ENCODE peak calls at places on chromosomes 4 and X, in eight cellular contexts. D is spleen; F is PC-3; W is CD4-positive, CD25-positive, alpha-beta regulatory T cell; P is stomach; B is tibial artery; N is CD8-positive, alpha-beta memory T cell; U is PC-9. K is an unnamed sample. For H3K9me3, the result is how much of the 10 kb centered on the place peaks cover.

GRCh38 chr4:108369035-108369655 is 200.4 kb upstream of the LEF1 start:
- DNase-seq in B (no peak), N (no peak), F (no peak), U (no peak), D (no peak), W (no peak), P (no peak), K (no peak)

GRCh38 chrX:2960861-2961515 is 31.8 kb upstream of the ARSD start:
- DNase-seq in P (no peak), F (no peak), U (no peak), B (no peak), W (no peak), D (no peak), N (no peak), K (no peak)

GRCh38 chr4:61500883-61501282 is 300.8 kb downstream of the ADGRL3 start:
- DNase-seq in D (no peak), N (no peak), U (no peak), W (no peak), F (peak), B (no peak), P (no peak), K (no peak)

GRCh38 chrX:9195199-9195880 is 161.4 kb upstream of the FAM9B start:
- DNase-seq in D (no peak), B (no peak), P (no peak), N (no peak), U (no peak), W (no peak), F (no peak), K (no peak)

GRCh38 chrX:13857804-13858203 is 40.9 kb upstream of the GPM6B start:
- DNase-seq in D (no peak), W (no peak), U (no peak), B (no peak), F (no peak), N (no peak), P (no peak), K (no peak)

GRCh38 chr4:113434247-113434587 is 327.3 kb downstream of the CAMK2D start:
- DNase-seq in D (no peak), N (no peak), F (no peak), W (no peak), U (no peak), B (no peak), P (no peak), K (no peak)

GRCh38 chr4:110622841-110623709 is at the start of gene PITX2:
- DNase-seq in W (peak), U (peak), F (no peak), P (no peak), B (no peak), N (no peak), D (peak), K (peak)

GRCh38 chrX:47631676-47632075 is 1.9 kb upstream of the CFP start:
- DNase-seq in U (no peak), N (no peak), W (no peak), P (no peak), D (no peak), F (no peak), B (no peak), K (no peak)

GRCh38 chrX:23887448-23887847 is 20.3 kb downstream of the APOO start:
- DNase-seq in N (no peak), P (peak), D (no peak), U (no peak), B (no peak), W (no peak), F (no peak), K (peak)

GRCh38 chr4:94285666-94286065 is 57.0 kb downstream of the HPGDS start:
- DNase-seq in W (no peak), U (no peak), D (no peak), F (no peak), P (peak), N (no peak), B (no peak), K (no peak)

GRCh38 chr4:151420408-151420807 is 11.4 kb downstream of the FHIP1A start:
- DNase-seq in F (peak), P (no peak), N (no peak), W (no peak), D (no peak), B (no peak), U (no peak), K (no peak)

GRCh38 chrX:92232182-92232581 is 453.0 kb downstream of the PCDH11X start:
- DNase-seq in F (peak), N (no peak), B (no peak), D (no peak), U (no peak), W (no peak), P (no peak), K (no peak)

GRCh38 chrX:129842510-129843208 is 1.0 kb downstream of the ZDHHC9 start:
- DNase-seq in F (peak), P (peak), B (peak), W (no peak), N (no peak), D (peak), U (peak), K (peak)

GRCh38 chrX:20361890-20362262 is 95.2 kb upstream of the RPS6KA3 start:
- DNase-seq in N (no peak), D (no peak), B (no peak), W (no peak), F (peak), U (peak), P (no peak), K (no peak)

GRCh38 chr4:41141910-41142309 is 72.4 kb downstream of the APBB2 start:
- DNase-seq in W (no peak), N (no peak), F (peak), B (no peak), D (no peak), P (no peak), U (no peak), K (no peak)

GRCh38 chrX:130321550-130321949 is 18.2 kb upstream of the SLC25A14 start:
- DNase-seq in U (no peak), N (no peak), D (no peak), P (no peak), B (no peak), W (peak), F (no peak), K (no peak)

GRCh38 chrX:67732864-67733263 is 189.0 kb downstream of the AR start:
- DNase-seq in N (no peak), U (no peak), F (no peak), B (no peak), W (no peak), P (no peak), D (no peak), K (no peak)

GRCh38 chrX:94908648-94909047 is 1234.6 kb downstream of the FAM133A start:
- DNase-seq in U (no peak), W (no peak), F (no peak), P (no peak), N (no peak), D (no peak), B (no peak), K (no peak)

GRCh38 chrX:45806410-45807121 is 605.9 kb upstream of the DIPK2B start:
- DNase-seq in D (no peak), P (no peak), N (peak), W (peak), B (no peak), F (no peak), U (no peak), K (no peak)

GRCh38 chrX:37825225-37825842 is 22.0 kb downstream of the DYNLT3 start:
- DNase-seq in P (peak), W (peak), D (no peak), U (no peak), N (peak), B (peak), F (peak), K (peak)

GRCh38 chr4:183362916-183363542 is 40.8 kb upstream of the CLDN24 start:
- DNase-seq in N (no peak), B (no peak), F (no peak), D (peak), P (no peak), W (no peak), U (no peak), K (no peak)

GRCh38 chr4:127141857-127142256 is 490.9 kb upstream of the INTU start:
- DNase-seq in F (peak), D (no peak), U (no peak), N (no peak), P (no peak), B (no peak), W (no peak), K (no peak)

GRCh38 chr4:103718993-103719319 is 829 bp downstream of the TACR3 start:
- DNase-seq in U (no peak), D (peak), W (no peak), P (no peak), N (no peak), B (no peak), F (no peak), K (no peak)

GRCh38 chr4:110550260-110550659 is 72.6 kb downstream of the PITX2 start:
- DNase-seq in D (no peak), U (peak), W (no peak), P (no peak), B (no peak), N (no peak), F (peak), K (no peak)

GRCh38 chr4:87839309-87839946 is 6.7 kb downstream of the MEPE start:
- DNase-seq in P (no peak), W (peak), F (peak), U (no peak), N (no peak), D (no peak), B (no peak), K (no peak)

GRCh38 chrX:155048997-155049619 is 21.8 kb downstream of the CMC4 start:
- DNase-seq in U (peak), P (peak), B (no peak), N (peak), D (peak), F (peak), W (peak), K (no peak)

GRCh38 chr4:170230242-170230641 is 140.5 kb upstream of the AADAT start:
- DNase-seq in N (no peak), W (no peak), B (no peak), D (no peak), P (no peak), U (no peak), F (no peak), K (no peak)

GRCh38 chrX:137031517-137032377 is 2.0 kb downstream of the GPR101 start:
- DNase-seq in D (no peak), N (peak), W (peak), B (no peak), F (peak), P (no peak), U (no peak), K (no peak)

GRCh38 chr4:7170012-7170411 is 22.3 kb upstream of the SORCS2 start:
- DNase-seq in U (no peak), D (peak), B (no peak), F (no peak), P (no peak), W (no peak), N (no peak), K (peak)

GRCh38 chr4:168388890-168389289 is 70.3 kb upstream of the DDX60 start:
- DNase-seq in B (no peak), N (no peak), F (peak), U (no peak), W (no peak), D (no peak), P (no peak), K (no peak)

GRCh38 chr4:1215347-1216075 is 33.4 kb downstream of the CTBP1 start:
- DNase-seq in W (no peak), D (no peak), N (no peak), U (no peak), F (no peak), P (peak), B (no peak), K (peak)

GRCh38 chr4:142845293-142846070 is 619 bp downstream of the INPP4B start:
- DNase-seq in N (peak), U (peak), W (no peak), D (peak), P (peak), B (peak), F (peak), K (no peak)

GRCh38 chr4:25938251-25939186 is 24.5 kb downstream of the SMIM20 start:
- DNase-seq in U (no peak), P (no peak), B (no peak), W (peak), N (no peak), D (no peak), F (peak), K (no peak)

GRCh38 chr4:28350485-28350884 is 1489.8 kb downstream of the STIM2 start:
- DNase-seq in U (no peak), D (no peak), B (no peak), W (no peak), P (no peak), N (no peak), F (peak), K (no peak)

GRCh38 chr4:28354874-28355273 is 1494.2 kb downstream of the STIM2 start:
- DNase-seq in F (no peak), P (no peak), W (no peak), B (no peak), N (no peak), D (no peak), U (no peak), K (no peak)

DNA sequence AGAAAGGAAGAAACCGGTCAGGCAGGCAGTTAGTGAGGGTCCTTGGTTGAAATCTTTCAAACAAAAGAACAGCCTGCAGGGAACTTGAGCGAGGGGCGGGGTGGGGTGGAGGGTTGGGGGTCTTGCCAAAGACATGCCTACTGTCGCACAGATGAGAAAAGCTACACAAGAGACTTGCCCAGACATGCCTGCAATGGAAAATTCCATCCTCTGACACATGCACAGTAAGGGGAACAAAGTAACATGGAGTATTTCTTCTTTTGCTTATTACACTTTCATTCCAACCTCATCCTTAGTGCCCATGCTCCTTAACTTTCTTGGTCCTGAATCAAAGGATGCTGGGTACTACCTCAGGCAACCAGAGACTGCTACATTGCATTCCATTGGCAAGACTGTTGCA is 1491.2 kb downstream of the STIM2 start:
- DNase-seq in B (no peak), U (no peak), N (no peak), P (no peak), W (no peak), D (no peak), F (no peak), K (no peak)
- H3K9me3 ChIP-seq in B (under half), U (under half), N (under half), P (under half), W (under half), D (under half), F (under half), K (under half)

GRCh38 chr4:140439644-140440043 is 12.2 kb upstream of the CLGN start:
- DNase-seq in W (no peak), F (no peak), D (no peak), P (no peak), N (no peak), B (no peak), U (no peak), K (no peak)
- H3K27ac ChIP-seq in W (no peak), F (no peak), D (no peak), P (no peak), N (no peak), B (no peak), U (no peak), K (no peak)

GRCh38 chrX:139202742-139203410 is 327.7 kb upstream of the F9 start:
- DNase-seq in N (no peak), W (no peak), D (no peak), F (no peak), P (no peak), B (no peak), U (no peak), K (no peak)

GRCh38 chrX:139204903-139205667 is 325.5 kb upstream of the F9 start:
- DNase-seq in P (peak), W (no peak), B (no peak), U (no peak), D (peak), F (peak), N (no peak), K (no peak)

GRCh38 chrX:139203681-139204575 is 326.6 kb upstream of the F9 start:
- DNase-seq in F (peak), U (no peak), P (peak), D (peak), W (no peak), B (no peak), N (no peak), K (no peak)

GRCh38 chrX:139206914-139207313 is 323.6 kb upstream of the F9 start:
- DNase-seq in B (no peak), U (no peak), W (no peak), F (no peak), P (no peak), D (no peak), N (no peak), K (no peak)

GRCh38 chrX:139204576-139204902 is 326.0 kb upstream of the F9 start:
- DNase-seq in N (no peak), D (no peak), F (no peak), U (no peak), W (no peak), P (no peak), B (no peak), K (no peak)
- H3K4me3 ChIP-seq in N (no peak), D (peak), F (peak), U (peak), W (no peak), P (peak), B (peak), K (peak)

GRCh38 chr4:19971829-19972228 is 279.9 kb upstream of the SLIT2 start:
- DNase-seq in D (no peak), W (no peak), N (no peak), P (no peak), U (no peak), F (peak), B (no peak), K (no peak)
- H3K9me3 ChIP-seq in D (under half), W (under half), N (under half), P (under half), U (under half), F (under half), B (under half), K (under half)

DNA sequence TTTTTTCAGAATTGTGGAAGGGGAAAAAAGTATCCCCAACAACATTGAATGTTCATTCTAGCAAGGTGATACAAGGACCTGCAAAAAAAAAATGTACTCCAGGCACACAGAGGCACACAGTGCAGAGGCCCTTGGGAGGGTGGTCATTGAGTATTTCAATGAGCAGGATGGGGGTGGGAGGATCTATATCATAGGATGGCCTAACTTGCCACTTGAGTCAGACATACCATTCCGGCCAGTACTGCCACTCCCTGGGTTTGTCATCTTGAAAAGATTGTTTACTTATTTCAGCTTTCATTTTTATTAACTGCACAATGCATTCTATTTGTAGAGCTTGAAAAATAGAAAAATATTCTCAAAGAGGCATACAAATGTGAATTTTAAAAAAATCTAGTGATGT is 18.7 kb downstream of the ZNF595 start:
- DNase-seq in P (no peak), W (no peak), F (peak), U (no peak), N (no peak), D (no peak), B (no peak), K (no peak)
- H3K27ac ChIP-seq in P (no peak), W (no peak), F (no peak), U (no peak), N (no peak), D (no peak), B (no peak), K (no peak)

GRCh38 chr4:186105721-186106335 is 1.3 kb downstream of the FAM149A start:
- DNase-seq in U (no peak), D (no peak), P (no peak), N (no peak), W (no peak), B (no peak), F (no peak), K (no peak)
- H3K4me3 ChIP-seq in U (no peak), D (peak), P (peak), N (no peak), W (peak), B (peak), F (no peak), K (peak)

GRCh38 chr4:19266566-19266965 is 985.1 kb upstream of the SLIT2 start:
- DNase-seq in U (no peak), D (no peak), P (no peak), F (no peak), W (no peak), B (no peak), N (no peak), K (no peak)
- H3K9me3 ChIP-seq in U (under half), D (under half), P (under half), F (under half), W (under half), B (under half), N (under half), K (under half)

DNA sequence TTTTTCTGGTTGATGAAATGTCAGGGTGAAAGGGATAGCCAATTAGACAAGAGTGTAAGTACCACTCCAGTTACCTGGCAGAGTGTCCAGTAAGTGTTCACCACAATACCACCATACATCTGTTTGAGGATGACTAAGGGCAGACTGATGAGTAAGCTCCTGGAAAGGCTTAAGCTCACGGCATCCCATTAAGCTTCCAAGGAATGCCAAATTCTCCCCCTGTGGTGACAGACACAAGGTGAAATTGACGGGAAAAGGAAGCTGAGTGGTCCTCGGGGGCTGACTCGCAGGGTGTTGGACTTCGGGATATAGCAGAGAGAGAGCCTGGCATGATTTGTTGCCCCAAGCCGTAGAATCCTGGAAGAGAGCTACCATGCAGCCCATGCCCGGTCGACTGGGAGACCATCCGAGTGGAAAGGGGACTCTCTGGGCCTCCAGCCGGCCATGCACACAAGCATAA is 7.6 kb upstream of the BST1 start:
- DNase-seq in P (no peak), D (no peak), F (peak), N (no peak), B (no peak), U (peak), W (no peak), K (no peak)
- H3K27ac ChIP-seq in P (no peak), D (no peak), F (peak), N (no peak), B (no peak), U (peak), W (no peak), K (no peak)

GRCh38 chr4:3766791-3767561 is 791 bp downstream of the ADRA2C start:
- DNase-seq in N (no peak), W (peak), F (no peak), U (no peak), D (no peak), B (peak), P (no peak), K (no peak)

GRCh38 chr4:3767569-3768288 is 1.5 kb downstream of the ADRA2C start:
- DNase-seq in D (no peak), F (no peak), N (no peak), P (no peak), U (no peak), B (no peak), W (peak), K (no peak)

GRCh38 chr4:3770323-3771166 is 4.4 kb downstream of the ADRA2C start:
- DNase-seq in F (no peak), P (no peak), N (no peak), D (no peak), W (no peak), U (no peak), B (no peak), K (no peak)

GRCh38 chr4:3769642-3770184 is 3.5 kb downstream of the ADRA2C start:
- DNase-seq in D (no peak), W (no peak), B (no peak), N (no peak), P (no peak), U (no peak), F (no peak), K (no peak)

GRCh38 chr4:3768842-3769641 is 2.9 kb downstream of the ADRA2C start:
- DNase-seq in U (no peak), F (no peak), B (no peak), N (no peak), W (no peak), D (no peak), P (no peak), K (no peak)
- H3K4me3 ChIP-seq in U (no peak), F (no peak), B (peak), N (no peak), W (no peak), D (no peak), P (no peak), K (no peak)

K was measured in Peyer's patch.